ENCODE peak calls at places on chromosomes 5 and 9, in eight cellular contexts. L is stimulated activated naive CD8-positive, alpha-beta T cell treated with anti-CD3 and anti-CD28 coated beads, Interleukin-15, amount 100 ng/mL, for 72 hours; K is dorsolateral prefrontal cortex; S is NCI-H748 treated with DMSO at 0.1 percent for 48 hours; J is T follicular helper cell; O is NCI-H2107; U is neural crest cell; A is cardiac muscle cell. V is an unnamed sample.
A peak's percentile ranks its signal among the peaks of the same experiment; 100 is the strongest.

GRCh38 chr9:131609116-131609830 is 64.0 kb downstream of the PRRT1B start:
- DNase-seq in L (no peak), K (peak; percentile 52), S (no peak), J (no peak), O (no peak), U (no peak), A (no peak), V (peak; percentile 83)

GRCh38 chr5:33310471-33310870 is 130.3 kb upstream of the TARS1 start:
- DNase-seq in L (no peak), K (no peak), S (no peak), J (no peak), O (no peak), U (no peak), A (no peak), V (peak; percentile 80)

GRCh38 chr5:144469106-144469505 is 298.4 kb downstream of the KCTD16 start:
- DNase-seq in L (no peak), K (no peak), S (no peak), J (no peak), O (no peak), U (no peak), A (no peak), V (no peak)

GRCh38 chr5:62640437-62640836 is 61.8 kb downstream of the LRRC70 start:
- DNase-seq in L (no peak), K (no peak), S (no peak), J (no peak), O (no peak), U (no peak), A (no peak), V (no peak)

GRCh38 chr9:31210982-31211570 is 1173.4 kb upstream of the ACO1 start:
- DNase-seq in L (peak; percentile 13), K (no peak), S (no peak), J (no peak), O (no peak), U (no peak), A (no peak), V (no peak)

GRCh38 chr5:644509-644908 is 32.4 kb downstream of the CEP72 start:
- DNase-seq in L (no peak), K (no peak), S (no peak), J (no peak), O (no peak), U (no peak), A (no peak), V (no peak)

GRCh38 chr5:180209137-180209581 is at the start of gene RASGEF1C:
- DNase-seq in L (peak; percentile 65), K (no peak), S (no peak), J (peak; percentile 43), O (no peak), U (peak; percentile 73), A (peak; percentile 90), V (peak; percentile 48)

GRCh38 chr5:109721741-109722140 is 32.0 kb downstream of the MAN2A1 start:
- DNase-seq in L (no peak), K (no peak), S (no peak), J (no peak), O (no peak), U (no peak), A (no peak), V (no peak)

GRCh38 chr5:57442080-57442839 is 40.4 kb downstream of the ACTBL2 start:
- DNase-seq in L (no peak), K (no peak), S (no peak), J (no peak), O (no peak), U (no peak), A (no peak), V (peak; percentile 97)

GRCh38 chr5:146948666-146949065 is 70.1 kb upstream of the PPP2R2B start:
- DNase-seq in L (no peak), K (no peak), S (no peak), J (no peak), O (no peak), U (no peak), A (no peak), V (no peak)

GRCh38 chr5:55533806-55534435 is 843 bp downstream of the PLPP1 start:
- DNase-seq in L (no peak), K (no peak), S (peak; percentile 70), J (no peak), O (no peak), U (peak; percentile 50), A (peak; percentile 72), V (peak; percentile 44)

GRCh38 chr9:135294826-135295225 is 184.8 kb upstream of the PPP1R26 start:
- DNase-seq in L (no peak), K (no peak), S (no peak), J (no peak), O (no peak), U (no peak), A (no peak), V (no peak)

GRCh38 chr5:155127552-155127951 is 114.0 kb downstream of the KIF4B start:
- DNase-seq in L (no peak), K (no peak), S (no peak), J (no peak), O (no peak), U (no peak), A (no peak), V (no peak)

GRCh38 chr9:136247947-136248637 is 2.5 kb upstream of the QSOX2 start:
- DNase-seq in L (no peak), K (no peak), S (no peak), J (no peak), O (no peak), U (no peak), A (no peak), V (no peak)

GRCh38 chr9:88339322-88339721 is 48.9 kb upstream of the SPIN1 start:
- DNase-seq in L (no peak), K (no peak), S (no peak), J (no peak), O (no peak), U (no peak), A (no peak), V (no peak)

GRCh38 chr9:38130724-38131123 is 61.7 kb upstream of the SHB start:
- DNase-seq in L (no peak), K (no peak), S (no peak), J (no peak), O (no peak), U (no peak), A (no peak), V (no peak)

GRCh38 chr5:62043289-62044274 is 262.4 kb upstream of the KIF2A start:
- DNase-seq in L (no peak), K (no peak), S (peak; percentile 84), J (no peak), O (no peak), U (no peak), A (no peak), V (no peak)

GRCh38 chr9:95140821-95141220 is 176.7 kb downstream of the FANCC start:
- DNase-seq in L (no peak), K (no peak), S (no peak), J (no peak), O (no peak), U (no peak), A (no peak), V (no peak)

GRCh38 chr5:151427258-151427657 is 20.1 kb upstream of the SLC36A1 start:
- DNase-seq in L (no peak), K (no peak), S (no peak), J (no peak), O (no peak), U (no peak), A (no peak), V (no peak)

GRCh38 chr5:107203231-107203630 is 467.5 kb downstream of the EFNA5 start:
- DNase-seq in L (no peak), K (no peak), S (no peak), J (no peak), O (peak; percentile 0), U (no peak), A (no peak), V (no peak)

GRCh38 chr9:137267933-137268355 is 9.6 kb upstream of the TOR4A start:
- DNase-seq in L (no peak), K (no peak), S (no peak), J (no peak), O (no peak), U (no peak), A (no peak), V (no peak)